ENCODE peak calls at places on chromosomes 13 and 19, in eight cellular contexts. U is tibial nerve; H is CD8-positive, alpha-beta T cell; B is neural progenitor cell; Y is stomach; T is esophagus squamous epithelium; A is neuronal stem cell; S is body of pancreas. M is an unnamed sample.

GRCh38 chr19:2603320-2603719 is 99.2 kb downstream of the GNG7 start:
- DNase-seq in U (peak; percentile 51), H (no peak), B (peak; percentile 58), Y (no peak), T (no peak), A (no peak), S (peak; percentile 15), M (no peak)

GRCh38 chr13:98103942-98104880 is 38.7 kb upstream of the FARP1 start:
- DNase-seq in U (no peak), H (no peak), B (no peak), Y (no peak), T (no peak), A (no peak), S (no peak), M (no peak)

GRCh38 chr19:2394054-2394668 is 33.2 kb downstream of the TIMM13 start:
- DNase-seq in U (peak; percentile 10), H (peak; percentile 17), B (no peak), Y (no peak), T (no peak), A (no peak), S (peak; percentile 32), M (no peak)

GRCh38 chr19:10102787-10103236 is 334 bp upstream of the ANGPTL6 start:
- DNase-seq in U (no peak), H (no peak), B (no peak), Y (no peak), T (no peak), A (no peak), S (no peak), M (no peak)

GRCh38 chr13:52695856-52696255 is 43.2 kb downstream of the SUGT1 start:
- DNase-seq in U (no peak), H (no peak), B (no peak), Y (no peak), T (no peak), A (no peak), S (no peak), M (no peak)

GRCh38 chr13:113179374-113180230 is 21.2 kb downstream of the PROZ start:
- DNase-seq in U (no peak), H (peak; percentile 29), B (peak; percentile 77), Y (no peak), T (no peak), A (peak; percentile 43), S (no peak), M (no peak)

GRCh38 chr19:47761566-47761965 is 16.2 kb downstream of the NOP53 start:
- DNase-seq in U (no peak), H (no peak), B (no peak), Y (no peak), T (no peak), A (no peak), S (no peak), M (no peak)

GRCh38 chr13:98458431-98458830 is 118.5 kb downstream of the STK24 start:
- DNase-seq in U (no peak), H (no peak), B (no peak), Y (no peak), T (no peak), A (no peak), S (no peak), M (no peak)

GRCh38 chr13:30355405-30355741 is 48.0 kb upstream of the KATNAL1 start:
- DNase-seq in U (no peak), H (peak; percentile 57), B (peak; percentile 34), Y (peak; percentile 45), T (no peak), A (no peak), S (no peak), M (no peak)

GRCh38 chr13:45713106-45713690 is 11.1 kb downstream of the CBY2 start:
- DNase-seq in U (no peak), H (no peak), B (no peak), Y (no peak), T (no peak), A (no peak), S (no peak), M (no peak)

GRCh38 chr13:46126074-46126473 is 21.2 kb upstream of the CPB2 start:
- DNase-seq in U (no peak), H (no peak), B (no peak), Y (no peak), T (no peak), A (no peak), S (no peak), M (no peak)

GRCh38 chr19:2150794-2151338 is 500 bp downstream of the AP3D1 start:
- DNase-seq in U (no peak), H (peak; percentile 27), B (peak; percentile 56), Y (no peak), T (no peak), A (no peak), S (no peak), M (no peak)

GRCh38 chr13:64884976-64885375 is 2345.2 kb downstream of the PCDH9 start:
- DNase-seq in U (no peak), H (no peak), B (no peak), Y (no peak), T (no peak), A (no peak), S (no peak), M (no peak)

GRCh38 chr13:74290324-74290773 is 156.1 kb upstream of the KLF12 start:
- DNase-seq in U (no peak), H (peak; percentile 23), B (peak; percentile 52), Y (no peak), T (no peak), A (peak; percentile 54), S (peak; percentile 66), M (peak; percentile 28)

GRCh38 chr13:42478531-42479156 is 95.3 kb upstream of the TNFSF11 start:
- DNase-seq in U (no peak), H (no peak), B (peak; percentile 27), Y (no peak), T (no peak), A (peak; percentile 2), S (no peak), M (no peak)

GRCh38 chr13:61370520-61370919 is 45.1 kb downstream of the PCDH20 start:
- DNase-seq in U (no peak), H (no peak), B (no peak), Y (no peak), T (no peak), A (no peak), S (no peak), M (no peak)

GRCh38 chr13:33125821-33126570 is 109.8 kb downstream of the KL start:
- DNase-seq in U (peak; percentile 77), H (no peak), B (peak; percentile 19), Y (no peak), T (no peak), A (peak; percentile 27), S (peak; percentile 73), M (no peak)

GRCh38 chr19:18710986-18711751 is 27.7 kb downstream of the CRTC1 start:
- DNase-seq in U (peak; percentile 32), H (no peak), B (no peak), Y (no peak), T (no peak), A (no peak), S (no peak), M (no peak)

GRCh38 chr19:18711893-18712292 is 28.4 kb downstream of the CRTC1 start:
- DNase-seq in U (no peak), H (no peak), B (no peak), Y (no peak), T (no peak), A (no peak), S (no peak), M (no peak)

GRCh38 chr19:18710186-18710585 is 26.7 kb downstream of the CRTC1 start:
- DNase-seq in U (no peak), H (no peak), B (no peak), Y (no peak), T (no peak), A (no peak), S (no peak), M (no peak)

GRCh38 chr19:18708452-18709231 is 25.2 kb downstream of the CRTC1 start:
- DNase-seq in U (no peak), H (no peak), B (no peak), Y (peak; percentile 56), T (no peak), A (no peak), S (no peak), M (no peak)

DNA sequence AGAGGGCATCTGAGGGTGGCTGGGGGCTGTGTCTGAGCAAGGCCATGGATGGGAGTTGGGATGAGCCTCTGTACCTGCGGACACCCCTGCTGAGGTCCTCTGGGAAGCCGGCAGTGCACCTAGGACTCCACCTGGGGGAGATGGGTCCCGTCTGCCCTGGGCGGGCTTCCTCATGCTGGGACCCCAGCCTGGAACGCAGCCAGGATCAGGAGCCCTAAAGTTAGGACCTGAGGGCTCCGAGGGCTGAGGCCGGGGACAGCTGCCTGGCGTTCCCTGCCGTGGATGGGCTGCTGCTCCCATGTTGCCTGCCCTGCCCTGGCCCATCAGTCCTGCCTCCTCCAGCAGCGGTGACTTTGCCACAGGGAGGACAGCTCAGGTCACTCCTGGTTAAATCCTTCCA is 26.1 kb downstream of the CRTC1 start:
- DNase-seq in U (no peak), H (no peak), B (no peak), Y (no peak), T (no peak), A (no peak), S (no peak), M (no peak)
- H3K9me3 ChIP-seq in U (no peaks in the 10 kb centered on the region), H (no peaks in the 10 kb centered on the region), B (no peaks in the 10 kb centered on the region), Y (no peaks in the 10 kb centered on the region), T (no peaks in the 10 kb centered on the region), A (peaks cover 3% of the 10 kb centered on the region), S (no peaks in the 10 kb centered on the region), M (no peaks in the 10 kb centered on the region)

DNA sequence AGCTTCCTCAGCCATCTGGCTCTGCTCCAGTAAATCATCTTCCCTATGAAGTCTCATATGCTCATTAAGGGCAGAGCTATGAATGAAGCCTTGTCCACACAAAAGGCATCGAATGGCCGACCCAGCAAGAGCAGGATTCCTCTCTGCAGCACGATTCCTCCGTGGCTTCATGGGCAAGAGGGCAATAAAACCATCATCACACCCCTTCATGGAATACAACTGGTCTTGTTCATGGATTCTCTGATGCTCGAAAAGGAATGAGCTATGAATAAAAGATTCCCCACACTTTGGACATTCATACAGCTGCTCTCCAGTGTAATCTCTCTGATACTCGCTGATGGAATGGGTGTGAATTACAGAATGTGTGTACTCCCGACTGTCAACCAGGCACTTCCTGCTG is 25.9 kb downstream of the PEG3 start:
- DNase-seq in U (no peak), H (no peak), B (no peak), Y (no peak), T (no peak), A (no peak), S (no peak), M (no peak)
- H3K9me3 ChIP-seq in U (no peaks in the 10 kb centered on the region), H (peaks cover 10% of the 10 kb centered on the region), B (peaks cover 37% of the 10 kb centered on the region), Y (no peaks in the 10 kb centered on the region), T (peaks cover 8% of the 10 kb centered on the region), A (peaks cover 26% of the 10 kb centered on the region), S (no peaks in the 10 kb centered on the region), M (peaks cover 4% of the 10 kb centered on the region)

DNA sequence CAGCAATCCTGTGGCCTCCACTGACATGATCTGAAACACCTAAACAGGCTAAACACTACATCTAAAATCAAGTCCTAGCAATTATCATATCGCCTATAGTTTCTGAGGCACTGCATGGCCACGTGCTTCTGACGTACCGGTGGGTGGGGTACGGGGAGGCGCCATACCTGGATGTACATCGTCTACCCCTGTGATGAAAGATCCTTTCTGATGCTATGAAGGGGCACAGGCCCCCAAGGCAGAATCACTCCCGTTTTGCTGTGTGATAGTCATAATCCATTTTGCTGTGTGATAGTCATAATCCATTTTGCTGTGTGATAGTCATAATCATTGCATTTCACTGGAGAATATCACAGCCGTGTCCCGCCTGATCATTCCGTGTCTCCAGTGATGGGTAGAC is 118.7 kb upstream of the SOX1 start:
- DNase-seq in U (no peak), H (no peak), B (no peak), Y (peak; percentile 9), T (no peak), A (no peak), S (no peak), M (no peak)
- H3K9me3 ChIP-seq in U (no peaks in the 10 kb centered on the region), H (no peaks in the 10 kb centered on the region), B (no peaks in the 10 kb centered on the region), Y (peaks cover 22% of the 10 kb centered on the region), T (peaks cover 5% of the 10 kb centered on the region), A (peaks cover 12% of the 10 kb centered on the region), S (peaks cover 8% of the 10 kb centered on the region), M (no peaks in the 10 kb centered on the region)

GRCh38 chr13:40657307-40657706 is 9.1 kb downstream of the FOXO1 start:
- DNase-seq in U (no peak), H (no peak), B (no peak), Y (no peak), T (no peak), A (no peak), S (no peak), M (no peak)
- H3K9me3 ChIP-seq in U (no peaks in the 10 kb centered on the region), H (no peaks in the 10 kb centered on the region), B (no peaks in the 10 kb centered on the region), Y (no peaks in the 10 kb centered on the region), T (no peaks in the 10 kb centered on the region), A (no peaks in the 10 kb centered on the region), S (no peaks in the 10 kb centered on the region), M (no peaks in the 10 kb centered on the region)